ENCODE peak calls at places on chromosomes 5 and 9, in nine cellular contexts. N is naive thymus-derived CD4-positive, alpha-beta T cell; D is aorta; A is breast epithelium; Y is vagina; P is ovary; H is stomach; G is A549; M is HL-60. L is an unnamed sample.

GRCh38 chr9:34413229-34413852 is 36.6 kb upstream of the MYORG start:
- DNase-seq in N (peak; percentile 36), D (no peak), A (no peak), Y (no peak), P (peak; percentile 32), H (peak; percentile 29), G (peak; percentile 27), M (no peak), L (no peak)

GRCh38 chr5:138752341-138752950 is 779 bp upstream of the CTNNA1 start:
- DNase-seq in N (no peak), D (no peak), A (peak; percentile 28), Y (peak; percentile 88), P (peak; percentile 28), H (no peak), G (peak; percentile 63), M (peak; percentile 1), L (no peak)

GRCh38 chr9:78239506-78239905 is 3.6 kb downstream of the CEP78 start:
- DNase-seq in N (no peak), D (no peak), A (no peak), Y (no peak), P (peak; percentile 23), H (peak; percentile 55), G (peak; percentile 17), M (no peak), L (no peak)

GRCh38 chr9:26169684-26170083 is 491.4 kb upstream of the TUSC1 start:
- DNase-seq in N (no peak), D (no peak), A (no peak), Y (no peak), P (no peak), H (no peak), G (peak; percentile 30), M (no peak), L (no peak)

GRCh38 chr5:179908528-179908927 is 831 bp upstream of the TBC1D9B start:
- DNase-seq in N (no peak), D (no peak), A (no peak), Y (no peak), P (no peak), H (no peak), G (no peak), M (peak; percentile 9), L (no peak)

GRCh38 chr5:148386041-148386440 is 2.3 kb downstream of the FBXO38 start:
- DNase-seq in N (no peak), D (no peak), A (no peak), Y (no peak), P (no peak), H (no peak), G (no peak), M (no peak), L (no peak)

GRCh38 chr5:94432499-94432898 is 185.9 kb downstream of the KIAA0825 start:
- DNase-seq in N (no peak), D (no peak), A (no peak), Y (no peak), P (no peak), H (no peak), G (no peak), M (peak; percentile 1), L (no peak)

GRCh38 chr9:94872921-94873511 is 146.5 kb downstream of the AOPEP start:
- DNase-seq in N (no peak), D (no peak), A (no peak), Y (no peak), P (no peak), H (no peak), G (no peak), M (no peak), L (no peak)

GRCh38 chr9:80926611-80927010 is 762.7 kb downstream of the TLE1 start:
- DNase-seq in N (no peak), D (no peak), A (no peak), Y (no peak), P (no peak), H (no peak), G (no peak), M (no peak), L (no peak)

GRCh38 chr5:932151-932627 is 39.5 kb downstream of the TRIP13 start:
- DNase-seq in N (no peak), D (peak; percentile 72), A (no peak), Y (no peak), P (no peak), H (peak; percentile 22), G (no peak), M (no peak), L (no peak)

GRCh38 chr9:108676344-108676743 is 179.4 kb downstream of the ACTL7B start:
- DNase-seq in N (no peak), D (no peak), A (no peak), Y (peak; percentile 29), P (no peak), H (no peak), G (no peak), M (no peak), L (no peak)

GRCh38 chr5:65102501-65102825 is 333.7 kb downstream of the CWC27 start:
- DNase-seq in N (no peak), D (no peak), A (no peak), Y (no peak), P (peak; percentile 18), H (no peak), G (no peak), M (no peak), L (no peak)

GRCh38 chr9:18357321-18357720 is 116.6 kb upstream of the ADAMTSL1 start:
- DNase-seq in N (no peak), D (no peak), A (no peak), Y (no peak), P (no peak), H (no peak), G (no peak), M (no peak), L (no peak)

GRCh38 chr9:94076557-94076956 is 7.7 kb upstream of the PTPDC1 start:
- DNase-seq in N (no peak), D (no peak), A (no peak), Y (no peak), P (no peak), H (no peak), G (no peak), M (no peak), L (no peak)

GRCh38 chr9:117377046-117377445 is 37.8 kb downstream of the ASTN2 start:
- DNase-seq in N (no peak), D (no peak), A (no peak), Y (no peak), P (no peak), H (peak; percentile 27), G (no peak), M (no peak), L (no peak)

GRCh38 chr9:90268613-90269012 is 374.0 kb downstream of the DIRAS2 start:
- DNase-seq in N (no peak), D (no peak), A (no peak), Y (no peak), P (no peak), H (no peak), G (no peak), M (no peak), L (no peak)

GRCh38 chr9:91943876-91944470 is 6.1 kb downstream of the ROR2 start:
- DNase-seq in N (no peak), D (no peak), A (no peak), Y (peak; percentile 29), P (no peak), H (no peak), G (no peak), M (no peak), L (no peak)

GRCh38 chr5:59548807-59549357 is 344.6 kb downstream of the PDE4D start:
- DNase-seq in N (no peak), D (no peak), A (no peak), Y (no peak), P (no peak), H (peak; percentile 27), G (peak; percentile 98), M (no peak), L (peak; percentile 29)

DNA sequence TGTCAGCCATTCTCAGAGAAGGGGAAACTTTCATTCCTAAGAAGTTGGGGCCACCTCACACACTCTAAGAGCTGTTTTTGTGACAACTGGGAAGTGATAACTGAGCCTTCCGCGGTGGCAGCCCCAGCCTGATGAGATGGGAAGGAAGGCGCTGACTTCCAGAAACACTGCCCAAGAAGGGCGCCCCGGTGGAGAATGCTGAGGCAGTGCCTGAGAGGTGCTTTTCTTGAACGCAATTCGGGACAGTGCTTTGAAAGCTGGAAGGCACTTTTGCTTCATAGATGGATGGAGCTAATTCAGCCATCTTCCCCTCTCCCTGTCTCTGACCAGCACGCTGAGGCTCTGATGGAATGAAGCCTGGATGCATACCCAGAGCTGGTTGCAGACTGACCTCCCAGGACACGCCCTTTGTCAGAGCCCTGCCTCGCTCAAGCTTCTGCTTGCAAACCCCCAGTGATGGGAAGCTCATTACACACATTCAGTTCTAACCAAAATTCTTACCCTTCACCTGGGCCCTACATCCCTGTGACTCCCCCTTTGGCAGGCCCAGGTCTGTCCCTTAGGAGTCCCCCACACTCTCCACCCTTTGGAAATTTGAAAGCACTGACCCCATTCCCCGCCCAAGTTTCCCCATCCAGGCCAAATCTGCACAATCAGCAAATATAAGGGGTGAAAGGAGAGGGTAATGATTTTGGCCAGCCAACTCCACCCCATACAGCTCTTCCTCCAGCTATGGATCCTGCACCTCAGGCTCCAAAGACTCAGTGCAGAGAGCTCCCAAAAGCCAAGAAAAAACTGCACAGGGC is 66.6 kb upstream of the SLC25A51 start:
- DNase-seq in N (no peak), D (peak; percentile 45), A (no peak), Y (no peak), P (no peak), H (no peak), G (no peak), M (no peak), L (no peak)
- H3K27ac ChIP-seq in N (no peak overlapping the region), D (no peak overlapping the region), A (no peak overlapping the region), Y (no peak overlapping the region), P (no peak overlapping the region), H (peak overlapping the region; percentile 78), G (peak overlapping the region; percentile 74), M (no peak overlapping the region), L (no peak overlapping the region)

DNA sequence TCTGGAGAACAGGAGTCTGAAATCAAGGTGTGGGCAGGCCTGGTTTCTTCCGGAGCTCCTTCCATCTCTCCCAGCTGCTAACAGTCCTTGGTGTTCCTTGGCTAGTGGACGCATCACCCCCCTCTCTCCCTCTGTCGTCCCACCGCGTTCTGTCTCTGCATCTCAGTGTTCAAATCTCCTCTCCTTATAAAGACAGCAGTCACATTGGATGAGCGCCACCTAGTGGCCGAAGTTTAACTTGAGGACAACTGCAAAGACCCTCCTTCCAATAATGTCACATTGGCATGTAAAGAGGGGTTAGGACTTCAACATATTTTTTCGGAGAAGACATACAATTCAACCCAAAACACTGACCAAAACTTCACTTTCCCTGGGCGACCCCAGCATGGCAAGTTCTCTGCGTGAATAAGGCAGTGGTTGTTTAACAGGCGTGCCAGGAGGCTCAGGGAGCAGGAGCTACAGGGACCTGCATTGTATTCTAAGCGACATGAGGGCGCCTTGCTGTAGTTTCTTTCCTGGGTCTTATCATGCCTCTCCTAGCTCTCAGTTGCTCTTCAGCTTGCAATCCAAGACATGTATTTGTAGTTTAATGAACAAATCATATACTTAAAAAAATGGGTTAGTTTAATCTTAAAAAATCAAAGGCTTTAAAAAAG is 27.9 kb upstream of the BASP1 start:
- DNase-seq in N (peak; percentile 52), D (peak; percentile 90), A (peak; percentile 50), Y (no peak), P (peak; percentile 80), H (peak; percentile 87), G (peak; percentile 83), M (peak; percentile 77), L (no peak)
- H3K27ac ChIP-seq in N (no peak overlapping the region), D (no peak overlapping the region), A (no peak overlapping the region), Y (no peak overlapping the region), P (no peak overlapping the region), H (peak overlapping the region; percentile 18), G (peak overlapping the region; percentile 8), M (no peak overlapping the region), L (no peak overlapping the region)

GRCh38 chr9:134386951-134387831 is 60.9 kb downstream of the RXRA start:
- DNase-seq in N (no peak), D (no peak), A (peak; percentile 89), Y (no peak), P (peak; percentile 68), H (peak; percentile 75), G (no peak), M (no peak), L (no peak)
- H3K27ac ChIP-seq in N (no peak overlapping the region), D (no peak overlapping the region), A (peak overlapping the region; percentile 52), Y (peak overlapping the region; percentile 51), P (no peak overlapping the region), H (peak overlapping the region; percentile 73), G (peak overlapping the region; percentile 67), M (no peak overlapping the region), L (no peak overlapping the region)

GRCh38 chr9:110114888-110115259 is 93.1 kb downstream of the C9orf152 start:
- DNase-seq in N (no peak), D (no peak), A (no peak), Y (no peak), P (no peak), H (no peak), G (no peak), M (no peak), L (no peak)
- H3K27ac ChIP-seq in N (no peak overlapping the region), D (no peak overlapping the region), A (no peak overlapping the region), Y (no peak overlapping the region), P (no peak overlapping the region), H (peak overlapping the region; percentile 42), G (peak overlapping the region; percentile 68), M (no peak overlapping the region), L (no peak overlapping the region)

L was measured in epithelial cell of prostate.